ENCODE peak calls at places on chromosomes 2 and 18, in six cellular contexts. F is HEK293T, N is GM12878, B is A549, A is K562, U is HepG2. Z is an unnamed sample.

GRCh38 chr2:100218552-100218951 is 76.2 kb upstream of the AFF3 start:
- DNase-seq in N (no peak), F (no peak), A (no peak), B (no peak), U (no peak), Z (no peak)

GRCh38 chr2:55155764-55156221 is 76.3 kb downstream of the CLHC1 start:
- DNase-seq in B (no peak), U (no peak), F (no peak), N (no peak), A (no peak), Z (peak)

GRCh38 chr2:157903626-157904025 is 27.5 kb upstream of the ACVR1 start:
- DNase-seq in A (no peak), N (no peak), F (no peak), U (no peak), B (no peak), Z (no peak)

GRCh38 chr2:218257390-218257981 is 3.3 kb upstream of the GPBAR1 start:
- DNase-seq in U (no peak), B (peak), A (peak), N (peak), F (peak), Z (no peak)

GRCh38 chr2:241946306-241947003 is 76.9 kb downstream of the RTP5 start:
- DNase-seq in U (no peak), N (no peak), B (no peak), F (no peak), A (no peak), Z (no peak)

GRCh38 chr2:85792783-85793441 is 39.1 kb downstream of the ATOH8 start:
- DNase-seq in B (peak), U (no peak), A (no peak), F (no peak), N (no peak), Z (peak)

GRCh38 chr2:58137221-58137620 is 90.6 kb downstream of the VRK2 start:
- DNase-seq in F (no peak), U (no peak), N (no peak), A (no peak), B (no peak), Z (peak)

GRCh38 chr2:30706534-30707303 is 100.5 kb downstream of the CAPN13 start:
- DNase-seq in B (peak), F (peak), N (peak), U (peak), A (peak), Z (peak)

GRCh38 chr2:74554821-74555531 is 456 bp downstream of the DOK1 start:
- DNase-seq in N (no peak), B (no peak), A (peak), U (no peak), F (no peak), Z (peak)

GRCh38 chr2:100993294-100993693 is 8.8 kb upstream of the RPL31 start:
- DNase-seq in F (no peak), N (no peak), B (no peak), U (no peak), A (no peak), Z (no peak)

GRCh38 chr2:101440127-101440738 is 34.7 kb downstream of the RFX8 start:
- DNase-seq in A (no peak), U (peak), N (no peak), F (no peak), B (no peak), Z (peak)

GRCh38 chr18:3889803-3890202 is 439.8 kb downstream of the TGIF1 start:
- DNase-seq in U (peak), A (no peak), F (no peak), N (no peak), B (no peak), Z (peak)

GRCh38 chr2:194166818-194167217 is 1490.2 kb upstream of the SLC39A10 start:
- DNase-seq in A (no peak), N (no peak), F (peak), U (peak), B (peak), Z (no peak)

GRCh38 chr2:237882510-237883481 is 23.4 kb downstream of the RAMP1 start:
- DNase-seq in A (no peak), B (no peak), F (no peak), N (no peak), U (no peak), Z (no peak)

GRCh38 chr2:198347349-198347748 is 543.0 kb downstream of the PLCL1 start:
- DNase-seq in B (no peak), F (no peak), N (no peak), A (no peak), U (no peak), Z (no peak)

GRCh38 chr2:12452211-12452610 is 264.5 kb upstream of the TRIB2 start:
- DNase-seq in U (no peak), A (no peak), F (no peak), N (no peak), B (no peak), Z (peak)

GRCh38 chr2:154439156-154439555 is 259.3 kb upstream of the KCNJ3 start:
- DNase-seq in B (no peak), F (no peak), A (no peak), U (peak), N (no peak), Z (no peak)

GRCh38 chr2:112749755-112750559 is 14.5 kb downstream of the CKAP2L start:
- DNase-seq in F (peak), B (peak), U (peak), A (peak), N (no peak), Z (peak)

GRCh38 chr2:59339121-59339836 is 1098.2 kb upstream of the FANCL start:
- DNase-seq in F (no peak), B (no peak), U (no peak), A (no peak), N (no peak), Z (no peak)

GRCh38 chr18:2606335-2606734 is 35.0 kb downstream of the NDC80 start:
- DNase-seq in N (no peak), F (no peak), U (no peak), A (no peak), B (no peak), Z (no peak)

GRCh38 chr2:36800381-36800780 is 103.9 kb downstream of the VIT start:
- DNase-seq in F (no peak), B (no peak), U (no peak), N (no peak), A (no peak), Z (no peak)

GRCh38 chr2:239991689-239992314 is 33.3 kb downstream of the NDUFA10 start:
- DNase-seq in U (peak), F (peak), B (peak), N (no peak), A (peak), Z (peak)

GRCh38 chr18:37419272-37419671 is 146.3 kb downstream of the CELF4 start:
- DNase-seq in U (no peak), A (no peak), N (no peak), B (peak), F (no peak), Z (peak)

GRCh38 chr18:75167759-75168211 is 41.2 kb downstream of the PTGR3 start:
- DNase-seq in N (no peak), B (no peak), A (no peak), F (no peak), U (no peak), Z (peak)

GRCh38 chr2:223532712-223533111 is 69.4 kb downstream of the SCG2 start:
- DNase-seq in N (no peak), A (no peak), F (no peak), B (no peak), U (no peak), Z (no peak)

GRCh38 chr2:223537100-223537499 is 65.1 kb downstream of the SCG2 start:
- DNase-seq in B (no peak), A (no peak), U (no peak), F (no peak), N (no peak), Z (no peak)

GRCh38 chr2:223537669-223538601 is 64.2 kb downstream of the SCG2 start:
- DNase-seq in N (no peak), F (no peak), B (peak), U (peak), A (no peak), Z (peak)

GRCh38 chr2:223538920-223539440 is 63.2 kb downstream of the SCG2 start:
- DNase-seq in B (no peak), N (no peak), U (no peak), F (peak), A (no peak), Z (no peak)

DNA sequence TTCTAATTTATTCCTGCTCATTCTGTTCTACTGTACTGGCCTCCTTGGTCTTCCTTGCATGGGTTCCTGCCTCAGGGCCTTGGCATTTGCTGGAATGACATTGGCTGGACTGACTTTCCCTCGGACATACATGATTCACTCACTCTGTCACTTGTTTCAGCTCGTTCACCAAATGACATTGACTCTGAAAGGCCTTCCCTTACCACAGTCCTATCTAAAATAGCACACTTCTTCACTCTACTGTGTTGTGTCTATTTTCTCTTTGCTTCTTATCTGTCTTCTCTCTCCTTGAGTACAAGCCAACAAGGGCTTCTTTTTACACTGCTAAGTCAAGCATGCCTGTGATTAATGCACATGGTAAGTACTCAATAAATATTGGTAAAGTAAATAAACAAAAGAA is 65.6 kb downstream of the SCG2 start:
- DNase-seq in N (no peak), U (no peak), B (no peak), A (no peak), F (no peak), Z (no peak)
- TF ChIP-seq BHLHE40 in N (no peak), U (no peak), B (no peak), A (no peak), F (no peak), Z (no peak)

GRCh38 chr2:146602383-146602782 is 1242.4 kb upstream of the ACVR2A start:
- DNase-seq in N (no peak), B (peak), F (no peak), U (no peak), A (no peak), Z (peak)
- TF ChIP-seq BHLHE40 in N (no peak), B (no peak), F (no peak), U (no peak), A (no peak), Z (no peak)

DNA sequence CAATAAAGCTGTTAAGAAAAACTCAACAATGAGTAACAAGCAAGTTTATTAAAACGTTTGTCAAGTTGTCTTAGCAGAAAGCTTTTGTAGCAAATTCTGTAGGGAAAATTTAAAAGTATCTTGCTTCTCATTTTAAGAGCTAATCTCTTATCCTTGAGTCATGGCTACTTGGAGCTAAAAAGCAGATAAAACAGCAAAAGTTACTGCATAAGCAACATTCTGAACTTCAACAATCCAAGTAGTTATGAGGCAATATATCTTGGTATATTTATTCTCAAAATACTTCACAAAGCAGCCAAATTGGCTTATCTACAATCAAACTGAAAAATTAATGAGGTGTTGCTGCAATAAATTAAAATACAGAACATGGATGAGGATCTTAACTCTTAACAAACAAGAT is 306.5 kb downstream of the PIEZO2 start:
- DNase-seq in N (no peak), B (no peak), U (no peak), F (no peak), A (no peak), Z (no peak)
- TF ChIP-seq BHLHE40 in N (no peak), B (no peak), U (no peak), F (no peak), A (no peak), Z (no peak)

DNA sequence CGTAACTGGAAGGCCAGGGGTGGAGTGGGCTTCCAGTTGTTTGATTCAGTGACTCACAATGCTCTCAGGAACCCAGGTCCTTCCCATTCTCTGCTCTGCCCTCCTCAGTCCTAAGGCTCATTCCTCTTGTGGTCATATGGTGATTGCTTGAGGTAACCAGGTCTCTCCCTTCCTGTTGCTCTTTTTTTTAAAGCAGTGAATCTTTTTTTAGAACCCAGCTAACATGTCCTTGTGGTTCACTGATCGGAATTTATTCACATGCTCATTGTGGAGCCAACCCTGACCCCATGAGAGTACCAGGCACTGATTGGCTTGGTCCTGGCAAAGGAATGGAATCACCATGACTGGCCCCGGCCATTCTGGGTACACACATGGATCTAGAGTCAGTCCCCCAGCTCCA is 7.4 kb downstream of the THNSL2 start:
- DNase-seq in A (no peak), N (no peak), B (no peak), U (no peak), F (no peak), Z (no peak)
- TF ChIP-seq BHLHE40 in A (no peak), N (no peak), B (no peak), U (no peak), F (no peak), Z (no peak)